ENCODE peak calls at places on chromosome X, in nine cellular contexts. Y is fibroblast of gingiva; L is AG09309; Z is Daoy; X is activated T-cell treated with anti-CD3 and anti-CD28 coated beads for 24 hours; P is neuronal stem cell; T is activated T-helper 9 cell treated with anti-CD3 and anti-CD28 coated beads, Interleukin-2, amount 50 U/mL, for 16 hours; B is NCI-H2081; C is GM10248. A is an unnamed sample.

GRCh38 chrX:38124000-38124399 is 96.7 kb downstream of the SRPX start:
- DNase-seq in X (no peak), P (no peak), L (no peak), Z (no peak), C (no peak), Y (no peak), B (no peak), T (no peak), A (no peak)

GRCh38 chrX:17738002-17738713 is 865 bp downstream of the SCML1 start:
- DNase-seq in L (no peak), P (peak; percentile 14), T (peak; percentile 6), X (peak; percentile 7), Z (peak; percentile 54), C (no peak), B (peak; percentile 63), Y (peak; percentile 11), A (peak; percentile 80)

GRCh38 chrX:69387559-69388487 is 116.3 kb upstream of the NALF2 start:
- DNase-seq in Y (peak; percentile 7), X (peak; percentile 3), T (peak; percentile 1), B (peak; percentile 20), Z (peak; percentile 42), L (no peak), C (peak; percentile 59), P (peak; percentile 62), A (no peak)

GRCh38 chrX:68822641-68823410 is 6.0 kb upstream of the EFNB1 start:
- DNase-seq in T (no peak), C (peak; percentile 41), Y (peak; percentile 26), Z (peak; percentile 48), L (no peak), B (no peak), X (no peak), P (no peak), A (no peak)

GRCh38 chrX:146481735-146482134 is 327.8 kb upstream of the CXorf51B start:
- DNase-seq in Z (no peak), T (no peak), P (no peak), C (no peak), X (no peak), L (no peak), Y (no peak), B (no peak), A (no peak)

GRCh38 chrX:40207626-40208025 is 109.9 kb upstream of the BCOR start:
- DNase-seq in L (no peak), B (no peak), Z (peak; percentile 60), C (no peak), Y (no peak), X (peak; percentile 12), T (no peak), P (no peak), A (no peak)

GRCh38 chrX:38927592-38927991 is 126.3 kb downstream of the MID1IP1 start:
- DNase-seq in P (no peak), C (no peak), B (no peak), Y (no peak), L (no peak), Z (no peak), T (no peak), X (no peak), A (no peak)

GRCh38 chrX:13764765-13765164 is 30.2 kb downstream of the OFD1 start:
- DNase-seq in X (no peak), Y (no peak), T (no peak), B (no peak), Z (no peak), P (peak; percentile 23), L (no peak), C (no peak), A (no peak)

GRCh38 chrX:97168646-97169045 is 284.9 kb downstream of the RPA4 start:
- DNase-seq in X (no peak), Y (no peak), B (no peak), C (no peak), Z (no peak), L (no peak), P (no peak), T (no peak), A (no peak)

GRCh38 chrX:138856881-138857280 is 145.4 kb upstream of the FGF13 start:
- DNase-seq in X (no peak), B (no peak), L (no peak), Z (no peak), C (no peak), Y (no peak), P (no peak), T (no peak), A (no peak)

GRCh38 chrX:72046447-72046846 is 85.3 kb downstream of the RTL5 start:
- DNase-seq in T (no peak), C (no peak), Z (no peak), P (no peak), X (no peak), Y (no peak), L (no peak), B (no peak), A (no peak)

GRCh38 chrX:107537815-107538214 is 88.4 kb downstream of the FRMPD3 start:
- DNase-seq in T (no peak), L (no peak), C (peak; percentile 12), Z (peak; percentile 37), P (peak; percentile 9), Y (peak; percentile 31), B (peak; percentile 2), X (peak; percentile 3), A (no peak)

GRCh38 chrX:136146614-136147319 is 566 bp upstream of the FHL1 start:
- DNase-seq in B (peak; percentile 37), C (peak; percentile 16), L (no peak), Y (no peak), T (no peak), Z (peak; percentile 10), X (no peak), P (no peak), A (peak; percentile 81)

GRCh38 chrX:12825801-12826200 is 34.6 kb downstream of the PRPS2 start:
- DNase-seq in Z (peak; percentile 8), X (no peak), T (no peak), Y (no peak), B (no peak), C (no peak), P (no peak), L (no peak), A (no peak)

GRCh38 chrX:140756948-140757347 is 47.4 kb downstream of the LINC00632 start:
- DNase-seq in L (no peak), Y (no peak), X (no peak), B (no peak), P (no peak), T (no peak), Z (no peak), C (no peak), A (no peak)

GRCh38 chrX:11756354-11757318 is 1.4 kb upstream of the MSL3 start:
- DNase-seq in C (no peak), T (no peak), X (no peak), B (no peak), P (no peak), Z (peak; percentile 4), L (no peak), Y (peak; percentile 4), A (no peak)

GRCh38 chrX:70592091-70592490 is 147.5 kb downstream of the DLG3 start:
- DNase-seq in C (no peak), X (no peak), Z (peak; percentile 49), B (no peak), Y (peak; percentile 73), L (peak; percentile 27), T (no peak), P (no peak), A (no peak)

GRCh38 chrX:30023451-30023850 is 191.9 kb upstream of the MAGEB2 start:
- DNase-seq in T (no peak), L (no peak), Y (no peak), C (no peak), B (no peak), X (no peak), P (no peak), Z (no peak), A (no peak)

GRCh38 chrX:25523574-25523973 is 507.8 kb upstream of the ARX start:
- DNase-seq in P (peak; percentile 12), Y (no peak), B (peak; percentile 67), L (no peak), C (peak; percentile 9), T (no peak), Z (no peak), X (no peak), A (no peak)

GRCh38 chrX:634306-634958 is 3.8 kb downstream of the SHOX start:
- DNase-seq in P (no peak), B (no peak), Y (no peak), L (no peak), C (no peak), X (no peak), Z (no peak), T (no peak), A (peak; percentile 48)